ENCODE peak calls at places on chromosome 4, in six cellular contexts. B is A549, C is left ventricle myocardium inferior, J is osteocyte, N is cardiac fibroblast, Y is GM12865. Z is an unnamed sample.

GRCh38 chr4:55540271-55540670 is 6.4 kb downstream of the CLOCK start:
- DNase-seq in Y (no peak), C (no peak), B (no peak), J (no peak), N (no peak), Z (no peak)

GRCh38 chr4:6319530-6320150 is 50.0 kb downstream of the WFS1 start:
- DNase-seq in N (no peak), B (no peak), C (no peak), J (no peak), Y (no peak), Z (no peak)

GRCh38 chr4:169229571-169230028 is 41.2 kb downstream of the SH3RF1 start:
- DNase-seq in N (peak; percentile 96), Y (no peak), B (peak; percentile 58), C (no peak), J (no peak), Z (no peak)

GRCh38 chr4:153530284-153530995 is 64.3 kb downstream of the TMEM131L start:
- DNase-seq in C (no peak), Y (peak; percentile 36), B (no peak), J (no peak), N (no peak), Z (no peak)

GRCh38 chr4:107712236-107712635 is 7.8 kb downstream of the PAPSS1 start:
- DNase-seq in J (no peak), N (no peak), B (no peak), Y (no peak), C (no peak), Z (no peak)

GRCh38 chr4:3250438-3250955 is 1.5 kb downstream of the MSANTD1 start:
- DNase-seq in N (no peak), C (no peak), J (no peak), B (no peak), Y (no peak), Z (no peak)

GRCh38 chr4:89303177-89303576 is 4.4 kb downstream of the GPRIN3 start:
- DNase-seq in C (no peak), J (no peak), Y (no peak), N (no peak), B (peak; percentile 91), Z (no peak)

GRCh38 chr4:78949735-78950134 is 10.5 kb upstream of the PAQR3 start:
- DNase-seq in B (no peak), Y (no peak), J (no peak), N (no peak), C (no peak), Z (no peak)

GRCh38 chr4:47662975-47663374 is 174.9 kb downstream of the CORIN start:
- DNase-seq in J (no peak), C (no peak), N (peak; percentile 23), B (peak; percentile 21), Y (peak; percentile 22), Z (no peak)

GRCh38 chr4:1026115-1026514 is 14.7 kb downstream of the FGFRL1 start:
- DNase-seq in J (no peak), B (no peak), Y (peak; percentile 61), N (peak; percentile 26), C (peak; percentile 39), Z (peak; percentile 92)

GRCh38 chr4:72770708-72771107 is 201.7 kb upstream of the ADAMTS3 start:
- DNase-seq in J (no peak), C (no peak), N (no peak), Y (no peak), B (no peak), Z (no peak)

GRCh38 chr4:59855630-59856352 is 1344.3 kb upstream of the ADGRL3 start:
- DNase-seq in N (no peak), J (no peak), Y (no peak), C (no peak), B (no peak), Z (no peak)

GRCh38 chr4:84531689-84532088 is 32.6 kb upstream of the NKX6-1 start:
- DNase-seq in C (no peak), Y (no peak), N (no peak), J (no peak), B (peak; percentile 8), Z (no peak)

GRCh38 chr4:84530871-84531270 is 31.8 kb upstream of the NKX6-1 start:
- DNase-seq in J (no peak), B (peak; percentile 18), N (peak; percentile 32), C (no peak), Y (no peak), Z (no peak)

GRCh38 chr4:84530449-84530848 is 31.4 kb upstream of the NKX6-1 start:
- DNase-seq in B (no peak), N (peak; percentile 8), Y (no peak), J (no peak), C (no peak), Z (no peak)

GRCh38 chr4:84529169-84529751 is 30.2 kb upstream of the NKX6-1 start:
- DNase-seq in Y (peak; percentile 24), B (peak; percentile 12), N (peak; percentile 43), J (no peak), C (no peak), Z (peak; percentile 17)
- TF ChIP-seq CTCF in Y (peak; percentile 49), B (peak; percentile 64), N (peak; percentile 60), J (peak; percentile 68), C (peak; percentile 66), Z (peak; percentile 42)

GRCh38 chr4:80322716-80323115 is 12.8 kb upstream of the CFAP299 start:
- DNase-seq in J (no peak), B (no peak), C (no peak), Y (peak; percentile 5), N (peak; percentile 73), Z (no peak)
- TF ChIP-seq CTCF in J (peak; percentile 61), B (no peak), C (peak; percentile 16), Y (no peak), N (peak; percentile 41), Z (no peak)

GRCh38 chr4:143273170-143273917 is 63.3 kb upstream of the GAB1 start:
- DNase-seq in J (no peak), B (no peak), C (no peak), Y (no peak), N (no peak), Z (no peak)
- TF ChIP-seq CTCF in J (no peak), B (no peak), C (no peak), Y (no peak), N (no peak), Z (no peak)

GRCh38 chr4:184268574-184269160 is 51.0 kb upstream of the ENPP6 start:
- DNase-seq in B (peak; percentile 17), Y (peak; percentile 66), C (no peak), J (no peak), N (no peak), Z (no peak)
- TF ChIP-seq CTCF in B (no peak), Y (no peak), C (no peak), J (peak; percentile 31), N (no peak), Z (no peak)

DNA sequence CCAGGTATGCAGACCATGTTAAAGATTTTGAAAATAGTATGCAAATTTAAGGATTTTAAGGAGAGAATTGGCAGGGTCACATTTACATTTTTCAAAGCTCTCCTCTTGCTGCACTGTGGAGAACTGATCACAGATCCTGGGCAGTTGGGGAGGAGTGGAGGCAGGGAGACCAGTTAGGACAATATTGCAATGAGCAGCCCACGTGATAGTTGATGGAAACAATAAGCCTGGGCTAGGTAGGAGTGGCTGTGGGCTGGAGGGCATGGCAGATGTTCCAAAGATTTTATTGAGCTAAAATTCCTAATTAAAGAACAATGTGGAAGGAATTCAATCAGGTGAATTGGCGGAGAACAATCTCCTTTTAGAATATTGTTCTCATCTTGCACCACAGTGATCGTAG is 50.6 kb downstream of the ENPEP start:
- DNase-seq in J (no peak), B (no peak), Y (no peak), N (no peak), C (no peak), Z (no peak)
- TF ChIP-seq CTCF in J (no peak), B (no peak), Y (no peak), N (no peak), C (no peak), Z (no peak)

Z was measured in GM13976.